ENCODE peak calls at places on chromosomes 4 and X, in seven cellular contexts. G, X, H, I, L, J and Q are unnamed samples.

GRCh38 chr4:150584198-150584593 is 2.2 kb downstream of the MAB21L2 start:
- DNase-seq in G (no peak), X (no peak), H (no peak), I (no peak), L (no peak), J (no peak), Q (no peak)

GRCh38 chrX:104833401-104833800 is 267.4 kb downstream of the IL1RAPL2 start:
- DNase-seq in G (no peak), X (no peak), H (no peak), I (peak; percentile 4), L (no peak), J (no peak), Q (no peak)

GRCh38 chr4:37475087-37475486 is 211.1 kb downstream of the RELL1 start:
- DNase-seq in G (no peak), X (no peak), H (no peak), I (no peak), L (no peak), J (no peak), Q (no peak)

GRCh38 chrX:97294016-97294415 is 410.3 kb downstream of the RPA4 start:
- DNase-seq in G (no peak), X (no peak), H (no peak), I (no peak), L (no peak), J (no peak), Q (no peak)

GRCh38 chr4:48315728-48316630 is 25.4 kb upstream of the SLAIN2 start:
- DNase-seq in G (peak; percentile 16), X (peak; percentile 61), H (no peak), I (peak; percentile 84), L (peak; percentile 47), J (peak; percentile 23), Q (peak; percentile 63)

GRCh38 chr4:6910340-6910959 is 824 bp downstream of the TBC1D14 start:
- DNase-seq in G (no peak), X (peak; percentile 76), H (no peak), I (no peak), L (peak; percentile 36), J (no peak), Q (no peak)

GRCh38 chr4:88533937-88534750 is 10.6 kb upstream of the PYURF start:
- DNase-seq in G (no peak), X (no peak), H (no peak), I (peak; percentile 68), L (no peak), J (no peak), Q (no peak)

GRCh38 chr4:116223059-116223732 is 862.2 kb downstream of the TRAM1L1 start:
- DNase-seq in G (no peak), X (no peak), H (no peak), I (no peak), L (no peak), J (no peak), Q (no peak)

GRCh38 chrX:123171781-123172180 is 12.3 kb upstream of the GRIA3 start:
- DNase-seq in G (no peak), X (no peak), H (no peak), I (peak; percentile 50), L (no peak), J (no peak), Q (no peak)

GRCh38 chrX:88982183-88982582 is 235.2 kb downstream of the CPXCR1 start:
- DNase-seq in G (no peak), X (no peak), H (no peak), I (no peak), L (no peak), J (no peak), Q (no peak)

GRCh38 chrX:115898382-115899001 is 272.1 kb upstream of the AGTR2 start:
- DNase-seq in G (no peak), X (peak; percentile 86), H (peak; percentile 92), I (peak; percentile 72), L (no peak), J (peak; percentile 15), Q (peak; percentile 45)

GRCh38 chrX:63918611-63919010 is 133.6 kb upstream of the ARHGEF9 start:
- DNase-seq in G (peak; percentile 13), X (peak; percentile 55), H (no peak), I (no peak), L (no peak), J (peak; percentile 3), Q (no peak)

GRCh38 chr4:38665846-38666490 is 2.0 kb downstream of the KLF3 start:
- DNase-seq in G (no peak), X (no peak), H (no peak), I (peak; percentile 26), L (no peak), J (no peak), Q (no peak)

GRCh38 chr4:15374697-15375096 is 53.1 kb upstream of the C1QTNF7 start:
- DNase-seq in G (no peak), X (no peak), H (no peak), I (no peak), L (no peak), J (no peak), Q (no peak)

GRCh38 chr4:3388461-3389185 is 53.1 kb upstream of the HGFAC start:
- DNase-seq in G (no peak), X (peak; percentile 59), H (no peak), I (peak; percentile 87), L (no peak), J (no peak), Q (peak; percentile 81)

GRCh38 chr4:182856862-182857261 is 60.3 kb downstream of the DCTD start:
- DNase-seq in G (no peak), X (no peak), H (no peak), I (no peak), L (no peak), J (no peak), Q (no peak)

GRCh38 chrX:538311-538710 is 92.3 kb upstream of the SHOX start:
- DNase-seq in G (no peak), X (peak; percentile 10), H (no peak), I (no peak), L (no peak), J (no peak), Q (no peak)

GRCh38 chr4:5404073-5404472 is 304.3 kb downstream of the EVC2 start:
- DNase-seq in G (no peak), X (no peak), H (no peak), I (no peak), L (no peak), J (no peak), Q (no peak)

GRCh38 chr4:5398056-5398455 is 310.3 kb downstream of the EVC2 start:
- DNase-seq in G (no peak), X (no peak), H (no peak), I (no peak), L (no peak), J (no peak), Q (no peak)

GRCh38 chr4:5395781-5396180 is 312.6 kb downstream of the EVC2 start:
- DNase-seq in G (no peak), X (no peak), H (no peak), I (no peak), L (no peak), J (no peak), Q (no peak)

DNA sequence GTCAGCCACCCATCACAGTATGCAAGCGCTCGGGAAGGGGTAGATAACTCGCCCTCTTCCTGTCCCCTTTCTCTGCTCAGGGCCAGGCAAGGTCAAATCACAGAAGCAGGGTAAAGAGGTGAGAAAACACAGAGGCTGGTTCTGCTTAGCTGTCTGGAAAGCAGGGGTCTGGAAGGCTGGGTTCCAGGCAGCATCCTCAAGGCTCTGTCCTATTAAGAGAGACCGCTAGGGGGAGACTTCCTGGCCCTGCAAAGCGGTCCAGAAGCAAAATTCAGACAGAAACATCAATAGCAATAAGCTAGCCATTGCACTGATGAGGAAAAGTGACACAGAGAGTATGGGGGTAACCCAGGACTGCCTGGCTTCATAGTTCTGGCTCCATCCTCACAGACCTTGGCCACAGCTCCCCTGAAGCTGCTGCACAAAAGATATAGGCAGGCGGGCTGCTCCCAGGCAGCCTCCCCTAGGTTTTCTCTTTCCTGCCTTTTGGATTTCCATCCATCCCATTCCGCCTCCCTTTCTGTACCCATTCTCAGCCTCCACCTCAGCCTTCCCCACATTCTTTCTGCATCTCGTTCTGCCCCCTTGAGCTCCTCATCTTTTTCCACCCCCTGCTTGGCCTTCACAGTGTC is 308.5 kb downstream of the EVC2 start:
- DNase-seq in G (peak; percentile 42), X (peak; percentile 78), H (no peak), I (peak; percentile 30), L (no peak), J (peak; percentile 52), Q (no peak)
- TF ChIP-seq CTCF in G (peak; percentile 81), X (peak; percentile 90), H (no peak), I (peak; percentile 66), L (peak; percentile 35), J (peak; percentile 75), Q (no peak)

DNA sequence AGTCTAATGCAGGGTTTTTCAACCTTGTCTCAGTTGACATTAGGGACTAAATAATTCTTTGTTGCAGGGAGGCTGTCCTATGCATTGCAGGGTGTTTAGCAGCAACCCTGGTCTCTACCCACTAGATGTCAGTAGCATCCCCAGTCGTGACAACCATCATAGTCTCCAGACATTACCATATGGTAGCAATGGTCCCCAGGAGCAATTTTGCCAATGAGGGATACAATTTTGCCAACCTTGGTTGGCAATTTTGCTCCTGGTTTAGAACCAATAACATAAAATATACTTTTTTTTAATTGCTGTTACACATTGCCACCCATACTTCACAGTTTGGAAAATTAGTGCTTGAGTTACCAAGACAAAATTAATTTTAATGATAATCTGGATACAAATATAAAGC is 6.0 kb downstream of the EREG start:
- DNase-seq in G (peak; percentile 38), X (peak; percentile 77), H (no peak), I (peak; percentile 62), L (peak; percentile 41), J (peak; percentile 44), Q (peak; percentile 41)
- TF ChIP-seq CTCF in G (peak; percentile 56), X (peak; percentile 88), H (no peak), I (peak; percentile 87), L (peak; percentile 51), J (peak; percentile 44), Q (peak; percentile 55)

GRCh38 chr4:8306511-8307021 is 37.0 kb downstream of the HTRA3 start:
- DNase-seq in G (peak; percentile 19), X (peak; percentile 55), H (no peak), I (no peak), L (no peak), J (no peak), Q (no peak)

GRCh38 chr4:8307714-8308113 is 38.2 kb downstream of the HTRA3 start:
- DNase-seq in G (peak; percentile 2), X (peak; percentile 22), H (no peak), I (no peak), L (no peak), J (no peak), Q (no peak)

GRCh38 chr4:8307126-8307525 is 37.6 kb downstream of the HTRA3 start:
- DNase-seq in G (peak; percentile 6), X (peak; percentile 38), H (no peak), I (no peak), L (no peak), J (no peak), Q (no peak)

GRCh38 chr4:8304827-8305695 is 35.5 kb downstream of the HTRA3 start:
- DNase-seq in G (no peak), X (no peak), H (no peak), I (no peak), L (no peak), J (no peak), Q (no peak)

GRCh38 chr4:8305851-8306361 is 36.4 kb downstream of the HTRA3 start:
- DNase-seq in G (peak; percentile 26), X (peak; percentile 60), H (no peak), I (no peak), L (no peak), J (no peak), Q (no peak)
- TF ChIP-seq CTCF in G (no peak), X (no peak), H (no peak), I (peak; percentile 23), L (no peak), J (no peak), Q (no peak)

DNA sequence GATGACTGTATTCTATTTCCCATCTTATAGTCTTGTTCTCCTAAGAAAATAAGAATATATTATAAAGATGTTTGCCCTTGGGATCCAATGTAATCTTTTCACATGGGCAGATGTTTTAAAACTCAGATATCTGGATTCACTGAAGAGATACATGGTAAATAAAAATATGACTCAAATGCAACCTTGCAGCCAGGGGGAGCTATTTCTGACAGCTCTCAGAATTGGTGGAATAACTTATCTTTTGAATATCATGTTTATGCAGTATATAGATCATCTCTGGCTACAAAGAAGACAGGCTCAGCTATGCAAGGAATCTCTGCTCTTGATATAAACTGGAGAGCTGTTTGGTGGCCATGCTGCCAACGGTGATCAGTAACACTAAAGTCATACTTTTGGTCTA is 274.7 kb downstream of the GLUD2 start:
- DNase-seq in G (no peak), X (no peak), H (no peak), I (no peak), L (peak; percentile 2), J (no peak), Q (no peak)
- TF ChIP-seq CTCF in G (no peak), X (peak; percentile 52), H (no peak), I (peak; percentile 11), L (peak; percentile 22), J (no peak), Q (peak; percentile 11)